ENCODE peak calls at places on chromosome 18, in six cellular contexts. J, R, X, V, P and A are unnamed samples.

GRCh38 chr18:37654034-37654433 is 88.4 kb upstream of the CELF4 start:
- DNase-seq in X (no peak), R (no peak), P (no peak), J (no peak), V (no peak), A (no peak)

GRCh38 chr18:58534535-58535301 is 94.2 kb downstream of the ALPK2 start:
- DNase-seq in V (no peak), X (no peak), P (no peak), J (no peak), R (no peak), A (peak)

GRCh38 chr18:77501266-77501665 is 251.6 kb downstream of the GALR1 start:
- DNase-seq in V (no peak), P (no peak), R (no peak), X (no peak), J (no peak), A (no peak)

GRCh38 chr18:8433323-8433722 is 175.9 kb upstream of the RAB12 start:
- DNase-seq in X (no peak), R (no peak), P (no peak), J (no peak), V (no peak), A (no peak)

GRCh38 chr18:24271381-24272331 is 126.0 kb downstream of the OSBPL1A start:
- DNase-seq in P (peak), J (peak), R (peak), V (peak), X (no peak), A (peak)

GRCh38 chr18:37535968-37536367 is 29.6 kb downstream of the CELF4 start:
- DNase-seq in P (no peak), J (no peak), R (no peak), V (no peak), X (no peak), A (no peak)

GRCh38 chr18:79058007-79058406 is 11.2 kb upstream of the ATP9B start:
- DNase-seq in R (no peak), V (no peak), J (no peak), P (no peak), X (no peak), A (peak)

GRCh38 chr18:80108122-80108536 is 933 bp upstream of the ADNP2 start:
- DNase-seq in V (no peak), P (no peak), X (peak), R (no peak), J (no peak), A (no peak)

GRCh38 chr18:8871484-8871883 is 166.1 kb downstream of the MTCL1 start:
- DNase-seq in R (no peak), V (peak), J (no peak), P (no peak), X (no peak), A (no peak)

GRCh38 chr18:57737661-57738060 is 65.5 kb downstream of the ATP8B1 start:
- DNase-seq in V (peak), R (no peak), J (no peak), X (no peak), P (peak), A (no peak)

GRCh38 chr18:44143054-44143453 is 537.6 kb upstream of the SETBP1 start:
- DNase-seq in X (no peak), P (no peak), V (no peak), J (no peak), R (no peak), A (no peak)

GRCh38 chr18:43578636-43579203 is 301.4 kb upstream of the SYT4 start:
- DNase-seq in P (peak), V (no peak), X (no peak), J (no peak), R (no peak), A (no peak)

GRCh38 chr18:24672165-24672950 is 211.9 kb downstream of the HRH4 start:
- DNase-seq in J (no peak), P (peak), X (no peak), R (no peak), V (no peak), A (no peak)

GRCh38 chr18:41624461-41624860 is 330.6 kb upstream of the PIK3C3 start:
- DNase-seq in P (no peak), J (no peak), X (no peak), V (no peak), R (no peak), A (no peak)

GRCh38 chr18:944440-944839 is 39.8 kb downstream of the ADCYAP1 start:
- DNase-seq in R (no peak), V (peak), X (no peak), P (peak), J (no peak), A (no peak)